ENCODE peak calls at places on chromosomes 4 and X, in five cellular contexts. K, L, W, H and B are unnamed samples.

GRCh38 chr4:139660518-139661149 is 5.0 kb upstream of the MGST2 start:
- DNase-seq in L (no peak), W (no peak), K (no peak), H (no peak), B (no peak)

GRCh38 chr4:173243917-173244658 is 75.5 kb downstream of the GALNT7 start:
- DNase-seq in H (no peak), L (no peak), W (no peak), K (no peak), B (no peak)

GRCh38 chrX:2828404-2829065 is at the start of gene GYG2:
- DNase-seq in K (no peak), L (no peak), W (no peak), H (no peak), B (no peak)

GRCh38 chr4:119025916-119026661 is 109.5 kb upstream of the MYOZ2 start:
- DNase-seq in W (no peak), H (no peak), L (no peak), K (no peak), B (no peak)

GRCh38 chr4:41396214-41396613 is 139.5 kb downstream of the UCHL1 start:
- DNase-seq in W (no peak), H (no peak), K (no peak), L (no peak), B (no peak)

GRCh38 chr4:41256131-41256739 is 493 bp upstream of the UCHL1 start:
- DNase-seq in L (no peak), K (no peak), W (no peak), H (no peak), B (no peak)

GRCh38 chr4:126986005-126986404 is 646.8 kb upstream of the INTU start:
- DNase-seq in L (no peak), W (no peak), K (no peak), H (no peak), B (no peak)

GRCh38 chr4:173360587-173361221 is 10.1 kb upstream of the SAP30 start:
- DNase-seq in K (no peak), H (no peak), L (no peak), W (no peak), B (no peak)

GRCh38 chr4:2067446-2068197 is 8.5 kb downstream of the NAT8L start:
- DNase-seq in K (no peak), W (no peak), L (no peak), H (no peak), B (no peak)

GRCh38 chr4:128455076-128455345 is 167.4 kb upstream of the PGRMC2 start:
- DNase-seq in L (no peak), H (no peak), K (no peak), W (no peak), B (no peak)

GRCh38 chr4:185846550-185847210 is 34.7 kb upstream of the SORBS2 start:
- DNase-seq in W (no peak), L (no peak), H (no peak), K (no peak), B (no peak)

GRCh38 chrX:130594453-130594916 is 192.7 kb downstream of the RBMX2 start:
- DNase-seq in L (no peak), W (no peak), H (no peak), K (no peak), B (no peak)

GRCh38 chr4:99473131-99473530 is 37.7 kb upstream of the C4orf17 start:
- DNase-seq in H (no peak), K (no peak), W (no peak), L (no peak), B (no peak)

GRCh38 chr4:153684182-153685073 is at the start of gene TLR2:
- DNase-seq in W (peak), L (peak), K (peak), H (peak), B (peak)

GRCh38 chr4:108628411-108628810 is 8.0 kb downstream of the RPL34 start:
- DNase-seq in K (no peak), W (no peak), L (no peak), H (no peak), B (no peak)

GRCh38 chr4:7448036-7448435 is 13.3 kb upstream of the PSAPL1 start:
- DNase-seq in K (no peak), W (no peak), H (no peak), L (no peak), B (no peak)

GRCh38 chrX:9794495-9794894 is 8.3 kb downstream of the SHROOM2 start:
- DNase-seq in K (no peak), W (no peak), L (no peak), H (no peak), B (no peak)

GRCh38 chr4:7514281-7514680 is 79.6 kb upstream of the PSAPL1 start:
- DNase-seq in L (no peak), K (no peak), H (no peak), W (no peak), B (no peak)

GRCh38 chrX:43853225-43853828 is 28.9 kb downstream of the MAOB start:
- DNase-seq in H (no peak), L (no peak), W (no peak), K (no peak), B (no peak)

GRCh38 chrX:133005038-133005437 is 46.6 kb upstream of the HS6ST2 start:
- DNase-seq in W (no peak), L (no peak), H (no peak), K (no peak), B (no peak)

GRCh38 chr4:154184238-154184637 is 307.4 kb downstream of the DCHS2 start:
- DNase-seq in L (no peak), W (no peak), H (no peak), K (no peak), B (no peak)

GRCh38 chrX:42946544-42947223 is 168.7 kb upstream of the PPP1R2C start:
- DNase-seq in K (no peak), L (no peak), H (no peak), W (peak), B (no peak)

GRCh38 chr4:15003891-15004700 is 1.8 kb downstream of the CPEB2 start:
- DNase-seq in K (peak), L (peak), W (peak), H (peak), B (peak)

GRCh38 chr4:27759621-27760020 is 899.0 kb downstream of the STIM2 start:
- DNase-seq in L (no peak), W (no peak), K (no peak), H (no peak), B (no peak)

GRCh38 chr4:156547439-156547838 is 424.2 kb downstream of the PDGFC start:
- DNase-seq in L (no peak), K (no peak), H (no peak), W (no peak), B (no peak)

GRCh38 chr4:72567821-72568620 is 1.0 kb downstream of the ADAMTS3 start:
- DNase-seq in H (no peak), W (peak), K (no peak), L (peak), B (no peak)

GRCh38 chr4:24736066-24736465 is 59.3 kb upstream of the SOD3 start:
- DNase-seq in W (no peak), K (no peak), L (no peak), H (no peak), B (no peak)

GRCh38 chr4:74499986-74500781 is 55.2 kb downstream of the AREG start:
- DNase-seq in H (no peak), K (no peak), W (no peak), L (no peak), B (no peak)

GRCh38 chr4:55125763-55126541 is 557 bp upstream of the KDR start:
- DNase-seq in L (no peak), W (no peak), H (no peak), K (no peak), B (no peak)